ENCODE peak calls at places on chromosomes 7 and 10, in ten cellular contexts. D is astrocyte of the spinal cord; Q is GM06990; G is CD8-positive, alpha-beta T cell; U is colonic mucosa; N is cardiac fibroblast; R is mucosa of descending colon; T is mesothelial cell of epicardium; F is CD14-positive monocyte; W is HFF-Myc. X is an unnamed sample.
A peak's percentile ranks its signal among the peaks of the same experiment; 100 is the strongest.

GRCh38 chr7:91383186-91383585 is 119.0 kb downstream of the FZD1 start:
- DNase-seq in D (peak; percentile 86), Q (no peak), G (no peak), U (no peak), N (peak; percentile 18), R (no peak), T (no peak), F (no peak), W (peak; percentile 7), X (peak; percentile 25)

GRCh38 chr10:67386260-67386659 is 309.7 kb downstream of the CTNNA3 start:
- DNase-seq in D (peak; percentile 0), Q (no peak), G (no peak), U (no peak), N (no peak), R (no peak), T (no peak), F (no peak), W (no peak), X (no peak)

GRCh38 chr10:94320285-94320914 is 42.3 kb downstream of the NOC3L start:
- DNase-seq in D (peak; percentile 69), Q (no peak), G (peak; percentile 70), U (peak; percentile 77), N (peak; percentile 75), R (no peak), T (peak; percentile 46), F (peak; percentile 52), W (peak; percentile 40), X (peak; percentile 65)

GRCh38 chr10:49293208-49293603 is 5.8 kb upstream of the C10orf71 start:
- DNase-seq in D (no peak), Q (no peak), G (no peak), U (no peak), N (no peak), R (no peak), T (no peak), F (no peak), W (no peak), X (no peak)

GRCh38 chr10:23370106-23370505 is 25.5 kb upstream of the C10orf67 start:
- DNase-seq in D (no peak), Q (no peak), G (no peak), U (no peak), N (peak; percentile 8), R (no peak), T (no peak), F (no peak), W (peak; percentile 4), X (no peak)

GRCh38 chr7:112573302-112574039 is 92.7 kb downstream of the LSMEM1 start:
- DNase-seq in D (peak; percentile 7), Q (no peak), G (no peak), U (peak; percentile 54), N (peak; percentile 13), R (no peak), T (no peak), F (no peak), W (no peak), X (peak; percentile 27)

GRCh38 chr10:11225935-11226334 is 208.3 kb downstream of the CELF2 start:
- DNase-seq in D (no peak), Q (peak; percentile 43), G (peak; percentile 54), U (peak; percentile 49), N (no peak), R (peak; percentile 67), T (no peak), F (peak; percentile 91), W (no peak), X (peak; percentile 3)

GRCh38 chr7:5692112-5692844 is 89.2 kb downstream of the RNF216 start:
- DNase-seq in D (peak; percentile 97), Q (no peak), G (no peak), U (peak; percentile 54), N (peak; percentile 100), R (peak; percentile 72), T (no peak), F (peak; percentile 73), W (peak; percentile 71), X (peak; percentile 99)

GRCh38 chr7:73809454-73810090 is 21.2 kb upstream of the CLDN4 start:
- DNase-seq in D (no peak), Q (no peak), G (no peak), U (peak; percentile 87), N (peak; percentile 18), R (peak; percentile 87), T (no peak), F (no peak), W (no peak), X (peak; percentile 44)

GRCh38 chr10:4306871-4307270 is 519.1 kb upstream of the AKR1E2 start:
- DNase-seq in D (no peak), Q (no peak), G (no peak), U (no peak), N (no peak), R (no peak), T (no peak), F (no peak), W (no peak), X (no peak)

GRCh38 chr10:88194041-88194887 is 330.8 kb downstream of the PTEN start:
- DNase-seq in D (no peak), Q (no peak), G (peak; percentile 48), U (no peak), N (peak; percentile 42), R (no peak), T (no peak), F (no peak), W (no peak), X (peak; percentile 31)

GRCh38 chr10:92690211-92691041 is 671 bp downstream of the HHEX start:
- DNase-seq in D (peak; percentile 73), Q (peak; percentile 84), G (peak; percentile 65), U (peak; percentile 51), N (peak; percentile 67), R (peak; percentile 80), T (no peak), F (peak; percentile 73), W (no peak), X (peak; percentile 45)

DNA sequence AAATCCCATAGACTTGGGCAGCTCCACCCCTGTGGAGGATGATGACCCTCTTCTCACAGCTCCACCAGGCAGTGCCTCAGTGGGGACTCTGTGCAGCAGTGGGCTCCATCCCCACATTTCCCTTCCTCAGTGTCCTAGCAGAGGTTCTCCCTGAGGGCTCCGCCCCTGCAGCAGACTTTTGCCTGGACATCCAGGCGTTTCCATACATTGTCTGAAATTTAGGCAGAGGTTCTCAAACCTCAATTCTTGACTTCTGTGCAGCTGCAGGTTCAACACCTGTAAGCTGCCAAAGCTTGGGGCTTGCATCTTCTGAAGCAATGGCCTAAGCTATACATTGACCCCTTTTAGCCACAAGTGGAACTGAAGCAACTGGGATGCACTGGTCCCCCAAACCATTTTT is 31.8 kb downstream of the NEUROG3 start:
- DNase-seq in D (no peak), Q (no peak), G (no peak), U (no peak), N (no peak), R (no peak), T (no peak), F (no peak), W (no peak), X (no peak)
- TF ChIP-seq CTCF in D (no peak), Q (no peak), G (no peak), U (no peak), N (no peak), R (no peak), T (no peak), F (no peak), W (no peak), X (no peak)

GRCh38 chr7:25181537-25181936 is 46.7 kb downstream of the NPVF start:
- DNase-seq in D (no peak), Q (no peak), G (no peak), U (no peak), N (no peak), R (no peak), T (no peak), F (no peak), W (no peak), X (no peak)

GRCh38 chr7:25179325-25179724 is 49.0 kb downstream of the NPVF start:
- DNase-seq in D (no peak), Q (no peak), G (no peak), U (no peak), N (no peak), R (no peak), T (no peak), F (no peak), W (no peak), X (peak; percentile 2)

GRCh38 chr7:25179771-25180591 is 48.3 kb downstream of the NPVF start:
- DNase-seq in D (peak; percentile 82), Q (peak; percentile 97), G (peak; percentile 97), U (peak; percentile 97), N (peak; percentile 81), R (peak; percentile 96), T (peak; percentile 88), F (peak; percentile 96), W (no peak), X (peak; percentile 67)

GRCh38 chr7:25180946-25181345 is 47.3 kb downstream of the NPVF start:
- DNase-seq in D (no peak), Q (no peak), G (no peak), U (no peak), N (no peak), R (no peak), T (no peak), F (no peak), W (no peak), X (peak; percentile 29)

DNA sequence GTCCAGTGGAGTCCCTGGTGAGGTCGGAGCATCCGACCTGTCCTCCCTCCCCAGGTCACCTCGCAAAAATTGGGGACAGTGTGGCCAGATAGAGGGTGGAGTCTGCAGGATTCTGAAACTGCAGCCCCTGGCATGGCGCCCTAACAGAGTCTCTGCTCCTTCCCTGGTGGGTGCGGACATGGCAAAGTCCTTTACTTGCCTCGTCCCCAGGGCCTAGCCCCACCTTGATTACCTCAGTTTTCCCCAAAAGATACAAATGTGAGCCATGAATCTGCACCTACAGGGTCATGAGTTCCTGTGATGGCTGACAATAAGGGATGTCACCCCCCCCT is 47.7 kb downstream of the NPVF start:
- DNase-seq in D (no peak), Q (no peak), G (no peak), U (no peak), N (no peak), R (no peak), T (no peak), F (no peak), W (no peak), X (no peak)
- TF ChIP-seq CTCF in D (no peak), Q (no peak), G (peak; percentile 27), U (no peak), N (no peak), R (no peak), T (peak; percentile 36), F (peak; percentile 65), W (no peak), X (no peak)

GRCh38 chr10:99913831-99914235 is 95.9 kb downstream of the DNMBP start:
- DNase-seq in D (peak; percentile 26), Q (no peak), G (no peak), U (peak; percentile 60), N (no peak), R (peak; percentile 60), T (peak; percentile 21), F (no peak), W (no peak), X (no peak)
- TF ChIP-seq CTCF in D (peak; percentile 19), Q (no peak), G (no peak), U (peak; percentile 18), N (no peak), R (no peak), T (no peak), F (no peak), W (no peak), X (no peak)

DNA sequence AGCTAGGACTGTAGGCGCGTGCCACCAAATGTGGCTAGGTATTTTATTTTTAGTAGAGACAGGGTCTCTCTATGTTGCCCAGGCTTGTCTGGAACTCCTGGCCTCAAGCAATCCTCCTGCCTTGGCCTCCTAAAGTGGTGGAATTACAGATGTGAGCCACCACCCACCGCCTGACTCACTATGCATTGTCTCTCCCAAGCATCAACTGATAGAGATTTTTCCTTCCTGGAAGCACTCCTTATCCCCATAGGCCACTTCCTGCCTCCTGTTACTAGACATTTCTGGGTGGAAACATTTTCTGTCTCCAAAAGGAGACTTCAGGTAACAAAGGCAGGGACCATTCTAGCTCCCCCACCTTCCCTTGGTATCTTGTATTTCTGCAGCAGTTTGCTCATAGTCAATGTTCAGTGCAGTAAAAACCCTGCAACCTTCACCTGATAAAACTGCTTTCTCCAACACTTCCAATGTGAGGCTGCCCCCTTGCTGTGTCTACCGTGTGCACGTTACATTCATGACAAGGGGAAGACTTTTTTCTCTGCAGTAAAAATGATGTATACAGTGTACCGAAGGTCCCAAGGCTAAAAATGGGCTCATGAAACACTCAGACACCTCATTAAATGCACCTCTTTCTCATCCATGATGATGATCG is 84.9 kb downstream of the NHLRC2 start:
- DNase-seq in D (no peak), Q (no peak), G (no peak), U (no peak), N (no peak), R (no peak), T (no peak), F (no peak), W (no peak), X (no peak)
- TF ChIP-seq CTCF in D (no peak), Q (no peak), G (no peak), U (no peak), N (no peak), R (no peak), T (no peak), F (no peak), W (no peak), X (no peak)

X was measured in fibroblast of mammary gland.